ENCODE peak calls at places on chromosomes 4 and X, in eight cellular contexts. One of them, this sample, is unnamed.

GRCh38 chrX:154730271-154730883 is 20.5 kb downstream of the GAB3 start:
- DNase-seq in activated CD4-positive, alpha-beta memory T cell treated with anti-CD3 and anti-CD28 coated beads, Interleukin-2, amount 10 ng/mL, durations not matched to agents 7 days and 5 days: no peak
- DNase-seq in colonic mucosa: no peak
- DNase-seq in tibial nerve: no peak
- DNase-seq in HT-29: no peak
- DNase-seq in stimulated activated CD4-positive, alpha-beta T cell treated with anti-CD3 and anti-CD28 coated beads, TNF-alpha, amount 100 ng/mL, for 4 hours: no peak
- DNase-seq in cardiac septum: no peak
- DNase-seq in foreskin fibroblast: peak
- DNase-seq in this sample: no peak

GRCh38 chr4:24219171-24219570 is 329.3 kb upstream of the PPARGC1A start:
- DNase-seq in tibial nerve: no peak
- DNase-seq in HT-29: no peak
- DNase-seq in foreskin fibroblast: no peak
- DNase-seq in cardiac septum: no peak
- DNase-seq in activated CD4-positive, alpha-beta memory T cell treated with anti-CD3 and anti-CD28 coated beads, Interleukin-2, amount 10 ng/mL, durations not matched to agents 7 days and 5 days: no peak
- DNase-seq in stimulated activated CD4-positive, alpha-beta T cell treated with anti-CD3 and anti-CD28 coated beads, TNF-alpha, amount 100 ng/mL, for 4 hours: no peak
- DNase-seq in colonic mucosa: no peak
- DNase-seq in this sample: no peak

GRCh38 chr4:28287837-28288236 is 1427.2 kb downstream of the STIM2 start:
- DNase-seq in cardiac septum: no peak
- DNase-seq in HT-29: no peak
- DNase-seq in colonic mucosa: no peak
- DNase-seq in foreskin fibroblast: peak
- DNase-seq in stimulated activated CD4-positive, alpha-beta T cell treated with anti-CD3 and anti-CD28 coated beads, TNF-alpha, amount 100 ng/mL, for 4 hours: no peak
- DNase-seq in activated CD4-positive, alpha-beta memory T cell treated with anti-CD3 and anti-CD28 coated beads, Interleukin-2, amount 10 ng/mL, durations not matched to agents 7 days and 5 days: no peak
- DNase-seq in tibial nerve: no peak
- DNase-seq in this sample: peak

GRCh38 chrX:119235872-119236598 is at the start of gene PGRMC1:
- DNase-seq in HT-29: peak
- DNase-seq in tibial nerve: peak
- DNase-seq in activated CD4-positive, alpha-beta memory T cell treated with anti-CD3 and anti-CD28 coated beads, Interleukin-2, amount 10 ng/mL, durations not matched to agents 7 days and 5 days: peak
- DNase-seq in foreskin fibroblast: peak
- DNase-seq in cardiac septum: peak
- DNase-seq in colonic mucosa: peak
- DNase-seq in stimulated activated CD4-positive, alpha-beta T cell treated with anti-CD3 and anti-CD28 coated beads, TNF-alpha, amount 100 ng/mL, for 4 hours: peak
- DNase-seq in this sample: peak

GRCh38 chr4:92101609-92102231 is 202.0 kb upstream of the GRID2 start:
- DNase-seq in cardiac septum: no peak
- DNase-seq in HT-29: no peak
- DNase-seq in tibial nerve: no peak
- DNase-seq in colonic mucosa: no peak
- DNase-seq in activated CD4-positive, alpha-beta memory T cell treated with anti-CD3 and anti-CD28 coated beads, Interleukin-2, amount 10 ng/mL, durations not matched to agents 7 days and 5 days: no peak
- DNase-seq in stimulated activated CD4-positive, alpha-beta T cell treated with anti-CD3 and anti-CD28 coated beads, TNF-alpha, amount 100 ng/mL, for 4 hours: no peak
- DNase-seq in foreskin fibroblast: no peak
- DNase-seq in this sample: no peak

GRCh38 chr4:8649631-8650261 is 57.2 kb downstream of the CPZ start:
- DNase-seq in tibial nerve: no peak
- DNase-seq in stimulated activated CD4-positive, alpha-beta T cell treated with anti-CD3 and anti-CD28 coated beads, TNF-alpha, amount 100 ng/mL, for 4 hours: no peak
- DNase-seq in HT-29: no peak
- DNase-seq in cardiac septum: peak
- DNase-seq in foreskin fibroblast: no peak
- DNase-seq in colonic mucosa: no peak
- DNase-seq in activated CD4-positive, alpha-beta memory T cell treated with anti-CD3 and anti-CD28 coated beads, Interleukin-2, amount 10 ng/mL, durations not matched to agents 7 days and 5 days: no peak
- DNase-seq in this sample: peak

GRCh38 chrX:24208494-24209240 is 59.1 kb downstream of the ZFX start:
- DNase-seq in HT-29: no peak
- DNase-seq in foreskin fibroblast: no peak
- DNase-seq in tibial nerve: no peak
- DNase-seq in activated CD4-positive, alpha-beta memory T cell treated with anti-CD3 and anti-CD28 coated beads, Interleukin-2, amount 10 ng/mL, durations not matched to agents 7 days and 5 days: no peak
- DNase-seq in cardiac septum: no peak
- DNase-seq in stimulated activated CD4-positive, alpha-beta T cell treated with anti-CD3 and anti-CD28 coated beads, TNF-alpha, amount 100 ng/mL, for 4 hours: no peak
- DNase-seq in colonic mucosa: no peak
- DNase-seq in this sample: no peak

GRCh38 chrX:69616520-69617203 is 749 bp downstream of the EDA start:
- DNase-seq in cardiac septum: no peak
- DNase-seq in foreskin fibroblast: no peak
- DNase-seq in tibial nerve: no peak
- DNase-seq in colonic mucosa: peak
- DNase-seq in HT-29: no peak
- DNase-seq in activated CD4-positive, alpha-beta memory T cell treated with anti-CD3 and anti-CD28 coated beads, Interleukin-2, amount 10 ng/mL, durations not matched to agents 7 days and 5 days: peak
- DNase-seq in stimulated activated CD4-positive, alpha-beta T cell treated with anti-CD3 and anti-CD28 coated beads, TNF-alpha, amount 100 ng/mL, for 4 hours: no peak
- DNase-seq in this sample: no peak

GRCh38 chr4:9384126-9384525 is 21.2 kb downstream of the USP17L30 start:
- DNase-seq in cardiac septum: no peak
- DNase-seq in foreskin fibroblast: no peak
- DNase-seq in activated CD4-positive, alpha-beta memory T cell treated with anti-CD3 and anti-CD28 coated beads, Interleukin-2, amount 10 ng/mL, durations not matched to agents 7 days and 5 days: no peak
- DNase-seq in tibial nerve: no peak
- DNase-seq in HT-29: no peak
- DNase-seq in colonic mucosa: no peak
- DNase-seq in stimulated activated CD4-positive, alpha-beta T cell treated with anti-CD3 and anti-CD28 coated beads, TNF-alpha, amount 100 ng/mL, for 4 hours: no peak
- DNase-seq in this sample: no peak

GRCh38 chr4:136651278-136651667 is 881.0 kb downstream of the PCDH18 start:
- DNase-seq in colonic mucosa: no peak
- DNase-seq in activated CD4-positive, alpha-beta memory T cell treated with anti-CD3 and anti-CD28 coated beads, Interleukin-2, amount 10 ng/mL, durations not matched to agents 7 days and 5 days: no peak
- DNase-seq in HT-29: no peak
- DNase-seq in cardiac septum: no peak
- DNase-seq in tibial nerve: no peak
- DNase-seq in stimulated activated CD4-positive, alpha-beta T cell treated with anti-CD3 and anti-CD28 coated beads, TNF-alpha, amount 100 ng/mL, for 4 hours: no peak
- DNase-seq in foreskin fibroblast: no peak
- DNase-seq in this sample: no peak

GRCh38 chr4:1459081-1459480 is 52.8 kb upstream of the NKX1-1 start:
- DNase-seq in colonic mucosa: no peak
- DNase-seq in activated CD4-positive, alpha-beta memory T cell treated with anti-CD3 and anti-CD28 coated beads, Interleukin-2, amount 10 ng/mL, durations not matched to agents 7 days and 5 days: no peak
- DNase-seq in stimulated activated CD4-positive, alpha-beta T cell treated with anti-CD3 and anti-CD28 coated beads, TNF-alpha, amount 100 ng/mL, for 4 hours: no peak
- DNase-seq in HT-29: no peak
- DNase-seq in foreskin fibroblast: no peak
- DNase-seq in tibial nerve: no peak
- DNase-seq in cardiac septum: peak
- DNase-seq in this sample: peak

GRCh38 chr4:185204238-185204910 is 574 bp upstream of the CFAP97 start:
- DNase-seq in stimulated activated CD4-positive, alpha-beta T cell treated with anti-CD3 and anti-CD28 coated beads, TNF-alpha, amount 100 ng/mL, for 4 hours: no peak
- DNase-seq in HT-29: peak
- DNase-seq in foreskin fibroblast: no peak
- DNase-seq in tibial nerve: no peak
- DNase-seq in cardiac septum: no peak
- DNase-seq in colonic mucosa: peak
- DNase-seq in activated CD4-positive, alpha-beta memory T cell treated with anti-CD3 and anti-CD28 coated beads, Interleukin-2, amount 10 ng/mL, durations not matched to agents 7 days and 5 days: no peak
- DNase-seq in this sample: no peak

This sample was measured in posterior vena cava.